ENCODE peak calls at places on chromosomes 12 and 14, in six cellular contexts. Q is HFF-Myc, L is astrocyte of the spinal cord, K is tibial artery, J is GM10248, X is omental fat pad. F is an unnamed sample.

GRCh38 chr14:101173698-101174521 is 270.4 kb upstream of the RTL1 start:
- DNase-seq in K (no peak), Q (no peak), X (no peak), J (peak), L (no peak), F (no peak)

GRCh38 chr12:29612912-29613311 is 115.4 kb upstream of the OVCH1 start:
- DNase-seq in L (no peak), Q (no peak), X (no peak), J (no peak), K (no peak), F (no peak)

GRCh38 chr12:95574799-95575452 is 23.6 kb upstream of the USP44 start:
- DNase-seq in X (no peak), L (peak), Q (peak), J (no peak), K (no peak), F (no peak)

GRCh38 chr12:62799126-62799736 is 135.7 kb downstream of the PPM1H start:
- DNase-seq in Q (peak), J (peak), K (no peak), L (peak), X (peak), F (no peak)

GRCh38 chr14:99537399-99537798 is 56.2 kb downstream of the CCNK start:
- DNase-seq in L (peak), X (no peak), Q (peak), J (no peak), K (no peak), F (peak)

GRCh38 chr14:104806625-104807465 is 5.9 kb downstream of the ZBTB42 start:
- DNase-seq in K (no peak), Q (no peak), X (no peak), J (no peak), L (no peak), F (no peak)

GRCh38 chr14:20387577-20387976 is 25.7 kb downstream of the TEP1 start:
- DNase-seq in K (no peak), X (no peak), Q (no peak), J (peak), L (no peak), F (no peak)

GRCh38 chr12:132397934-132398385 is 68.6 kb upstream of the GALNT9 start:
- DNase-seq in J (no peak), L (no peak), Q (no peak), X (no peak), K (no peak), F (no peak)

GRCh38 chr14:49545716-49546115 is 40.5 kb downstream of the RPS29 start:
- DNase-seq in J (no peak), K (no peak), L (no peak), Q (no peak), X (no peak), F (no peak)

GRCh38 chr12:78101946-78102635 is 271.4 kb downstream of the NAV3 start:
- DNase-seq in J (no peak), Q (no peak), X (no peak), L (no peak), K (no peak), F (no peak)
- TF ChIP-seq CTCF in J (no peak), Q (no peak), X (no peak), L (no peak), K (no peak), F (peak)

DNA sequence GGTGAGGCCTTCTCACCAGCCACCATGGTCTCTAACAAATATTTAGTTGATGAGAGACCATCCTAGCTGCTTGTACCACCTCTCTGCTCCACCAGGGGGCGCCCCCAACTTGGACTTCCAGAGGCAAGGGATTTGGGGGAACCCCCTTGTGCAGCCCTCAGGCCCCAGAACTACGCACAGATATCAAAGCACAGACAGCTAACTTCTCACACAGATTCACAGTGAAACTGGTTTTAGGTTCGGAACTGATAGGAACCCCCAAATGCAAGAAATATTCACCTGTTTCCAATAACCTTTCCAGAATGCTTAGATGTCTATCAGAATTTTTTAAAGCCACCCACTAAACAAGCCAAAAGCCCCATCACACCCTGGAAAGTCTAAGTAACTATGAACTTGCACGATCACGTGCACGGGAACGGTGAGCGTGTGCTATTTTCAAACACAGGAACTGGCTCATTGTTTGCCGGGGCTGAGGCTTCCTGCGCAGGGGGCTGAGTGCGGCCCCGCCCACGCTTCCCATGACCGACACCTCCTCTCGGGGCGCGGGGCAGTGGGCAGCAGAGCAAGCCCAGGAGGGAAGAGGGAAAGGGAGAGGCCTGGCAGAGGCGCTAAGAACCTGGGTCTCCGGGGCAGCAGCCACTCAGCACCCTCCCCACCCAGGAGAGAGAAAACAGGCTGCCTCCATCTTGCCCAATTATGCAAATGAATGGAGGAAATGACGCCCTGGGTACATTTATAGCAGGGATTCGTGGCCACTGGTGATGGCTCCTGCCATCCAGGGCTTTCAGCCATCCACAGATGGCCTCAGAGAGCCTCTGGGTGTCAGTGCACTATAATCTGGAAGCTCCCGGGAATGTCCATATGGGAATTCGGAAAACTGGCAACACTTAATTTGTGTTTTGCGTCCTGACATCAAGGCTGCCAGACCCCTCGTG is 79.4 kb upstream of the GPR68 start:
- DNase-seq in J (peak), K (peak), L (peak), Q (peak), X (peak), F (no peak)
- TF ChIP-seq CTCF in J (peak), K (peak), L (peak), Q (peak), X (peak), F (peak)

GRCh38 chr12:55705802-55706402 is 1.8 kb downstream of the ITGA7 start:
- DNase-seq in K (no peak), Q (no peak), L (no peak), X (no peak), J (peak), F (no peak)
- TF ChIP-seq CTCF in K (peak), Q (peak), L (peak), X (no peak), J (peak), F (peak)

DNA sequence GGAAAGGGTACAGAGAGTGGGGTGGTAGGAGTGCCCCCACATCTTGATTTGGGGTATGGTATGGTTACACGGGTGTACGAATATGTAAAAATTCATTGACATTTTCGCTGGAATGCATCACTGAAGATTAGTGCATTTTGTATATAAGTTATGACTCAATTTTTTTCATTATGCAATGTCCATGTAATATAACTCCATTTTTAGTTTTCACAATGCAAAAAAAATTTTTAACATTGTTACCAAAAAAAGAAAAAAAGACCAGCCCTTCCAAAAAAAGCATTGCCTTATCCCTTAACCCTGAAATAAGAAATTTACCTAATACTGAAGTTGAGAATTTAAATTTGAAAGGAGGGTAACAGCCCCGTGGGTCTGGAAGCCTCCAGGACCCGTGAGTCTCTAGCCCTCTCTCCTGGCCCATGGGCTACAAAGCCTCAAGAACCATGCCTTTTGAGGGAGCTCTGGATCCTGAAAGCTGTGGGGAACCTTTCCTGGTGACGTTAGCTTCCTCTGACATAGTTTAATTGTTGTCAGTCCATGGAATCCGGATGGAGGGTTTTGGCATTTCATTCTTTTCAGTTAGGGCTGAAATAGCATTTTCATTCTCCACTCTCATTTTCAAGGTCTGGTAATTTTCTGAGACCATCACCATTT is 55.6 kb upstream of the ACTN1 start:
- DNase-seq in Q (no peak), J (no peak), L (peak), K (no peak), X (no peak), F (no peak)
- TF ChIP-seq CTCF in Q (no peak), J (no peak), L (peak), K (no peak), X (no peak), F (no peak)

GRCh38 chr12:20368653-20369163 is 371 bp downstream of the PDE3A start:
- DNase-seq in Q (no peak), J (peak), L (peak), X (no peak), K (peak), F (no peak)

GRCh38 chr12:20370001-20370381 is 1.7 kb downstream of the PDE3A start:
- DNase-seq in L (peak), X (no peak), Q (no peak), K (peak), J (no peak), F (no peak)

GRCh38 chr12:20367731-20368652 is at the start of gene PDE3A:
- DNase-seq in X (no peak), J (no peak), L (peak), K (peak), Q (no peak), F (peak)

GRCh38 chr12:20370841-20371240 is 2.5 kb downstream of the PDE3A start:
- DNase-seq in K (no peak), J (no peak), X (no peak), Q (no peak), L (no peak), F (no peak)

DNA sequence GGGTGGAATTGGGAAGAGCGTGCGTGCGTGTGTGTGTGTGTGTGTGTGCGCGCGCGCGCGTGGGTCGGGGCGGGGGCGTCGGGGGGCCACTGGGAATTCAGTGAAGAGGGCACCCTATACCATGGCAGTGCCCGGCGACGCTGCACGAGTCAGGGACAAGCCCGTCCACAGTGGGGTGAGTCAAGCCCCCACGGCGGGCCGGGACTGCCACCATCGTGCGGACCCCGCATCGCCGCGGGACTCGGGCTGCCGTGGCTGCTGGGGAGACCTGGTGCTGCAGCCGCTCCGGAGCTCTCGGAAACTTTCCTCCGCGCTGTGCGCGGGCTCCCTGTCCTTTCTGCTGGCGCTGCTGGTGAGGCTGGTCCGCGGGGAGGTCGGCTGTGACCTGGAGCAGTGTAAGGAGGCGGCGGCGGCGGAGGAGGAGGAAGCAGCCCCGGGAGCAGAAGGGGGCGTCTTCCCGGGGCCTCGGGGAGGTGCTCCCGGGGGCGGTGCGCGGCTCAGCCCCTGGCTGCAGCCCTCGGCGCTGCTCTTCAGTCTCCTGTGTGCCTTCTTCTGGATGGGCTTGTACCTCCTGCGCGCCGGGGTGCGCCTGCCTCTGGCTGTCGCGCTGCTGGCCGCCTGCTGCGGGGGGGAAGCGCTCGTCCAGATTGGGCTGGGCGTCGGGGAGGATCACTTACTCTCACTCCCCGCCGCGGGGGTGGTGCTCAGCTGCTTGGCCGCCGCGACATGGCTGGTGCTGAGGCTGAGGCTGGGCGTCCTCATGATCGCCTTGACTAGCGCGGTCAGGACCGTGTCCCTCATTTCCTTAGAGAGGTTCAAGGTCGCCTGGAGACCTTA is 1.0 kb downstream of the PDE3A start:
- DNase-seq in K (peak), Q (no peak), L (peak), X (peak), J (peak), F (no peak)
- TF ChIP-seq CTCF in K (peak), Q (no peak), L (peak), X (no peak), J (no peak), F (no peak)

DNA sequence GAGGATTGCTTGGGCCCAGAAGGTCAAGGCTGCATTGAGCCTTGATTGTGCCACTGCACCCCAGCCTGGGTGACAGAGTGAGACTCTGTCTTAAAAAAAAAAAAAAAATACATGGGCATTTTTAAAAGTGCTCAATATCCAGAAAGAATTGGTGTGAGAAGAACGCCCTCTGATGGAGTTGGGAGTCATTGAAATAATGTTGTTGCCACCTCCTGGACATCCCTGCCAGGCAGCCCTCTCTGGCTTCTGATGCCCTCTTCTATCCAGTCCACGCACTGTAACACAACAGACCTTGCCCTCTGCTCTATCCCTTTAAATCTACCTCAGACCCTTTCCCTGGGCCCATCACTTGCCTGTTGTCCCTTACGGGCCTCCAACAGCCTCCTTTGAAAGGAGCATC is 4.9 kb downstream of the PTGDR start:
- DNase-seq in K (no peak), J (peak), L (peak), Q (no peak), X (no peak), F (no peak)
- TF ChIP-seq CTCF in K (no peak), J (peak), L (peak), Q (peak), X (no peak), F (peak)

DNA sequence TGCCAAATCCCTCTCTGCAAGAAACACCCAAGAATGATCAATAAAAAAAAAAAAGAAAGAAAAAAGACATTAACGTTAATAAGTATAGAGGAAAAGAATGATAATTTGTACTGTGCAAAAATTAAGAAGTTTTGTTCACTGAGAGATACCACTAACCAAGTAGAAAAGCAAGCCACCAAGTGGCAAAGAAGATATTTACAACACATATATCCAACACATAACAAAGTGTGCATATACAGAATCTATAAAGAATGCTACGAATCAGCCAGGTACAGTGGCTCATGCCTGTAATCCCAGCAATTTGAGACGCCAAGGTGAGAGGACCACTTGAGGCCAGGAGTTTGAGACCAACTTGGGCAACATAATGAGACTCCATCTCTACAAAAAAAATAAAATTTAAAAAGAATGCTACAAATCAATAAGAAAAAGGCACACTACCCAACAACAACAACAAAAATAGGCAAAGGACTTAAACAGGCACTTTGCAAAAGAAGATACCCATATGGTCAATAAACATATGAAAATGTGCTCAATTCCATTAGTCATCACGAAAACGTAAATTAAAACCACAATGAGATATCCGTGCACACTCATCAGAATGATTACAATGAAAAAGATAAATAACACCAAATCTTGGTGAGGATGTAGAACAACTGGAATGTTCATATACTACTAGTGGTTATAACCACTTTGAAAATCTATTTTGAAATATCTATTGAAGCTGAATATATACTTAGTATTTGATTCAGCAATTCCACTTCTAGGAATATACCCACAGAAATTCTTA is 19.8 kb downstream of the GALNT4 start:
- DNase-seq in X (no peak), Q (no peak), L (no peak), K (no peak), J (no peak), F (no peak)
- TF ChIP-seq CTCF in X (no peak), Q (no peak), L (no peak), K (no peak), J (no peak), F (no peak)

GRCh38 chr14:92551066-92551841 is 37.7 kb downstream of the RIN3 start:
- DNase-seq in K (no peak), L (no peak), Q (no peak), X (no peak), J (peak), F (no peak)
- TF ChIP-seq CTCF in K (no peak), L (no peak), Q (no peak), X (no peak), J (peak), F (no peak)

GRCh38 chr14:73945159-73945670 is 4.7 kb downstream of the FAM161B start:
- DNase-seq in K (no peak), L (no peak), X (no peak), Q (no peak), J (no peak), F (no peak)

GRCh38 chr14:73944432-73945158 is 5.3 kb downstream of the FAM161B start:
- DNase-seq in K (no peak), X (no peak), Q (no peak), L (no peak), J (no peak), F (no peak)

GRCh38 chr14:73953731-73954130 is 3.6 kb downstream of the COQ6 start:
- DNase-seq in L (no peak), Q (no peak), J (no peak), K (no peak), X (no peak), F (no peak)

GRCh38 chr14:73955674-73956073 is 5.6 kb downstream of the COQ6 start:
- DNase-seq in K (no peak), Q (no peak), L (no peak), X (no peak), J (no peak), F (no peak)

DNA sequence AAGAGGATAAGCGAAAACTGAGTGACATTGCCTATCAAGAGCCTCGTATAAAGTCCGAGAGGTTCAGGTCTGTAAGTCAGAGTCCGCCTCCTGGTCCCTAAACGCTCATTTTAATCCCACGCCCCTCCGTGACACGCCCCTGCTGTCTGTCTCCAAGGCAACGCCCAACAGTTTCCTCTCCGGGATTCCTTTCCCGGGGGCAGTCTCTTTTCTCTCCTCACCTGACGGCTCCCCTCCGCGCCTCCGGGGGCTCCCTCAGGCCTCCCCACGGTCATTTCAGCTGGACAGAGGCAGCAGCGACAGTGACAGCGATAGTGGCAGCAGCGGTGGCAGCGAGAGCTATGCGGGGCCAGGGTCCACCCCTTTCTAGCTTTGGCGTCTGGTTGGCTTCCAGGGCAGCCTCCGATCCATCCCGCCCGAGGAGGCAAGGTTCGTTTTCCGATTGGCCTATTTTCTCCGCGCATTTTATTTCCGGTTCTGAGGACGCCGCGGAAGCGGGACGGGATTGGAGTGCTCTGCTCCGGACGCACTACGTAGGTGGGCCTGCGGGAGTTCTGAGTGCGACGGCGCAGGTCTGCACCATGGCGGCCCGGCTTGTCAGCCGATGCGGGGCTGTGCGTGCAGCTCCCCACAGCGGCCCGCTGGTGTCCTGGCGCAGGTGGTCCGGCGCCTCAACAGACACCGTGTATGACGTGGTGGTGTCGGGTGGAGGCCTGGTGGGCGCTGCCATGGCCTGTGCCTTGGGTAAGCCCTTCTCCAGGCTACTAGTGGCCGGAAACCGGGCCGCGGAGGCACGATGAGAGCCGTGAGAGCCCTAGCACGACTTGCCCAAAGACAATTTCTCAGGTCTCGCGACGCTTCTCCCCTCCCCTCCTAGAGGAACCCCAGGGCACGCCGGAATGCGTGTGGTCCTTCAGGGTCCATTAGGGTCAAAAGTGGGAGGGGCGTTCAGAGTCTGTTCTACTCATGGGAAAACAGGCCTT is at the start of the genes COQ6 and FAM161B:
- DNase-seq in J (peak), Q (peak), X (peak), L (peak), K (peak), F (peak)
- TF ChIP-seq CTCF in J (peak), Q (no peak), X (no peak), L (no peak), K (no peak), F (no peak)